ENCODE peak calls at places on chromosome 17, in nine cellular contexts. R is AG04450; A is neural crest cell; T is GM23338; Y is IMR-90; N is heart right ventricle; V is tibial artery; G is cardiac fibroblast; L is CD4-positive, alpha-beta T cell. Z is an unnamed sample.

GRCh38 chr17:39404542-39405378 is 3.3 kb upstream of the FBXL20 start:
- DNase-seq in R (peak; percentile 53), A (no peak), T (no peak), Y (peak; percentile 91), N (no peak), V (no peak), G (peak; percentile 76), L (no peak), Z (no peak)

GRCh38 chr17:2020721-2021120 is 4.4 kb downstream of the RTN4RL1 start:
- DNase-seq in R (no peak), A (no peak), T (no peak), Y (no peak), N (no peak), V (no peak), G (no peak), L (no peak), Z (no peak)

GRCh38 chr17:40727447-40728231 is 24.1 kb upstream of the KRT24 start:
- DNase-seq in R (peak; percentile 23), A (no peak), T (no peak), Y (peak; percentile 4), N (no peak), V (no peak), G (peak; percentile 7), L (no peak), Z (no peak)

GRCh38 chr17:82216301-82217119 is 3.9 kb upstream of the CCDC57 start:
- DNase-seq in R (no peak), A (no peak), T (no peak), Y (peak; percentile 81), N (peak; percentile 61), V (peak; percentile 95), G (peak; percentile 90), L (peak; percentile 56), Z (peak; percentile 98)

GRCh38 chr17:49992191-49992932 is 2.7 kb downstream of the DLX3 start:
- DNase-seq in R (no peak), A (no peak), T (peak; percentile 37), Y (no peak), N (no peak), V (peak; percentile 55), G (no peak), L (no peak), Z (no peak)

GRCh38 chr17:45672301-45672700 is 111.8 kb upstream of the CRHR1 start:
- DNase-seq in R (no peak), A (no peak), T (peak; percentile 25), Y (no peak), N (no peak), V (peak; percentile 64), G (no peak), L (no peak), Z (no peak)

GRCh38 chr17:50904522-50905459 is 38.6 kb upstream of the TOB1 start:
- DNase-seq in R (no peak), A (no peak), T (no peak), Y (no peak), N (peak; percentile 53), V (peak; percentile 97), G (peak; percentile 51), L (no peak), Z (no peak)

GRCh38 chr17:43388198-43389021 is 10.4 kb upstream of the ARL4D start:
- DNase-seq in R (peak; percentile 79), A (peak; percentile 84), T (peak; percentile 95), Y (peak; percentile 92), N (peak; percentile 88), V (peak; percentile 97), G (peak; percentile 95), L (peak; percentile 86), Z (peak; percentile 92)

GRCh38 chr17:72119963-72120877 is 600 bp upstream of the SOX9 start:
- DNase-seq in R (peak; percentile 72), A (peak; percentile 38), T (peak; percentile 73), Y (peak; percentile 91), N (peak; percentile 49), V (peak; percentile 70), G (peak; percentile 76), L (no peak), Z (no peak)

GRCh38 chr17:72122336-72122667 is 1.5 kb downstream of the SOX9 start:
- DNase-seq in R (no peak), A (no peak), T (no peak), Y (no peak), N (no peak), V (no peak), G (no peak), L (no peak), Z (no peak)

GRCh38 chr17:72122002-72122310 is 1.1 kb downstream of the SOX9 start:
- DNase-seq in R (no peak), A (no peak), T (no peak), Y (peak; percentile 58), N (no peak), V (no peak), G (peak; percentile 57), L (no peak), Z (no peak)

GRCh38 chr17:72120878-72121163 is at the start of gene SOX9:
- DNase-seq in R (peak; percentile 87), A (peak; percentile 72), T (peak; percentile 97), Y (peak; percentile 96), N (peak; percentile 84), V (peak; percentile 90), G (peak; percentile 98), L (no peak), Z (no peak)

GRCh38 chr17:72121164-72122001 is 563 bp downstream of the SOX9 start:
- DNase-seq in R (no peak), A (peak; percentile 51), T (peak; percentile 66), Y (peak; percentile 69), N (peak; percentile 46), V (peak; percentile 71), G (peak; percentile 72), L (no peak), Z (no peak)
- TF ChIP-seq CTCF in R (peak; percentile 20), A (peak; percentile 23), T (no peak), Y (peak; percentile 25), N (peak; percentile 37), V (no peak), G (no peak), L (no peak), Z (no peak)

DNA sequence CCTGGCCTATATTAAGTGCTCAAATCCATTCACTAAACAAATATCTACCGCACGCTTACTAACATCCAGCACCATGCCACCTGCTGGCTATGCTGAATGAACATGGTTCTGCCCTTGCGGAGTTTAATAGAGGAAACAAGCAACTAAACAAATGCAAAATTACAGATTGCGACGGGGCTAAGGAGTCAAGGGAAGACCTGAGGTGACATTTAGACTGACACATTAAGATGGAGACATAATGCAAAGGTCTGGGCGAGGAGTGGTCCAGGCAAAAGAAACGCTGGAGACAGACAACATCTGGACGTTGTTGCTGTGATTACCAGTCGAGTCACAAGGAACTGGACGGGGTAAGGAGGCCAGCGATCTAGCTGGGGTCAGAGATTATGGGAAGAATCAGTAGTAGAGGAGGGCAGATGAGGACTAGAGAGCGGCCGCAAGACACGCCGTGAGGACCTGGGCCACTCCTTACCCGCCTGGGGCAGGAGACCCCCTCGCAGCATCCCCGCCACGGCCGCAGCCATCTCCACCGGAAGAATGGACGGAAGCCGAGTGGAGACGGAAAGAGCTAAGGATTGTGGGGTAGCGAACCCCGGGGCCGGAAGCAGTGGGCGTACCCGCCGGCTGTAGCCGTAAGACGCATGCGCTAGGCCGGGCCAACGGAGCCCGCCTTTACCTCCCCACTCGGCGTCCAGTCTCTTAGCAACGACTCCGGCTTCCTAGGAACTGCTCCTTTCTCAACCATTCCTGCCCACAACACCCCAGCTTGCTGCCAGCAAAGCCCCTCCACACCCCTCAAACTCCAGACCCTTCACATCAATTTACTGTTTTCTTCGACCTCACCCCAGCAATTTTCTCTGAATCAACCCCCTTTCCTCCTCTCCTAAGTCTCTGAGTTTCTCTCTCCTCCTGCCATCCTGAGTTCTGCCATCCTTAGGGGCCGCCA is at the start of the genes LRRC46 and MRPL10:
- DNase-seq in R (peak; percentile 82), A (peak; percentile 94), T (peak; percentile 98), Y (peak; percentile 90), N (peak; percentile 94), V (peak; percentile 96), G (peak; percentile 96), L (peak; percentile 85), Z (peak; percentile 90)
- TF ChIP-seq CTCF in R (peak; percentile 52), A (peak; percentile 62), T (peak; percentile 57), Y (peak; percentile 45), N (no peak), V (no peak), G (peak; percentile 42), L (no peak), Z (no peak)

GRCh38 chr17:63943745-63944144 is 11.6 kb upstream of the CD79B start:
- DNase-seq in R (no peak), A (no peak), T (peak; percentile 51), Y (no peak), N (no peak), V (no peak), G (no peak), L (no peak), Z (no peak)
- TF ChIP-seq CTCF in R (peak; percentile 22), A (no peak), T (peak; percentile 36), Y (no peak), N (no peak), V (no peak), G (peak; percentile 13), L (no peak), Z (no peak)

GRCh38 chr17:57549996-57550395 is 195.1 kb downstream of the CCDC182 start:
- DNase-seq in R (no peak), A (no peak), T (no peak), Y (no peak), N (no peak), V (no peak), G (no peak), L (no peak), Z (no peak)

GRCh38 chr17:57550671-57551315 is 194.3 kb downstream of the CCDC182 start:
- DNase-seq in R (no peak), A (no peak), T (no peak), Y (no peak), N (no peak), V (no peak), G (no peak), L (no peak), Z (no peak)

GRCh38 chr17:57549468-57549867 is 195.6 kb downstream of the CCDC182 start:
- DNase-seq in R (no peak), A (no peak), T (no peak), Y (no peak), N (no peak), V (no peak), G (no peak), L (no peak), Z (no peak)

GRCh38 chr17:57551321-57552079 is 193.6 kb downstream of the CCDC182 start:
- DNase-seq in R (no peak), A (no peak), T (no peak), Y (no peak), N (no peak), V (no peak), G (no peak), L (peak; percentile 37), Z (no peak)

DNA sequence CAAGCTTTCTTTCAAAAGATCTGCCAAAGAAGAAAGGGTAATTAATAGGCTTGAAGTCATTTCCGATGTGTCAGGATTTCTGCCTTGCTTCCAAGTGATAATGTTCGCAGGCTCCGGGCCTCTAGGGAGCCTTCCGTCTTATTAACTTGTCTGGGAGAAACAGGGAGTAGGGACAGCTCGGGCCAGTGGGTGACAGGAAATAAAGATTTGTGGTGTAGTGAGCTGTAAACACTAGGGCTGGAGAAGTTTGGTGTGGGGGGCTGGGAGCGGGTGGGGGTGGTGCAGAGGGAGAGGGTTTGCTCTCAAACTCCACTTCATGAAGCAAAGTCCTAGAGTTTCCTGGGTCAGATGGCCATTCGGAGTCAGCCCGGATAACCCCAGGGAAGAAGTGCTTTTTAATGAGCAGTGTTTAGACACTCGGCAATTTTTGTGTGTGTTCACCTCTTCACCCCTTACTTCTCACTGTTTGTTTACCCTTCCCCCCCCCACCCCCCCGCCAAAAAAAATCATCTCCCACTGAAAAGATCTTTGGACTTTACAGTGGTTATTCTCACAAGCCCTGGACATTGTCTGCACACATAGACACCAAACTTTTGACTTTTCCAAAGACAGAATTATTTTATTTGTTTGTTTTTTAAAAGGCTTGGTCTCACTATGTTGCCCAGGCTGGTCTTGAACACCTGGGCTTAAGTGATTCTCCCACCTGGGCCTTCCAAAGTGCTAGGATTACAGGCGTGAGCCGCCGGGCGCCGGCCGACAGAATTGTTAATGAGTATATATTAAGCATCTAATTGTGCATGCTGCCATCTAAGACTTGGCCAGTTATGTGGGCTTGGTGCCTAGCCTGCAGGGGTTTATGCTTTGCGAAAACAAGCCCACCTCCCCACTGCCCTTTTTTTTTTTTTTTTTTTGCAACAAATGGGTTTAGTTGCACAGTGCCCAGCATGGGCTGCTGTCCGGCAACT is 196.4 kb downstream of the CCDC182 start:
- DNase-seq in R (no peak), A (no peak), T (no peak), Y (no peak), N (no peak), V (no peak), G (peak; percentile 51), L (no peak), Z (no peak)
- TF ChIP-seq CTCF in R (no peak), A (no peak), T (no peak), Y (no peak), N (no peak), V (no peak), G (no peak), L (no peak), Z (no peak)